ENCODE peak calls at places on chromosomes 4 and X, in seven cellular contexts. G is PC-9, B is GM23338, X is mucosa of descending colon, Z is kidney epithelial cell, Q is gastrocnemius medialis, Y is psoas muscle. M is an unnamed sample.
A peak's percentile ranks its signal among the peaks of the same experiment; 100 is the strongest.

GRCh38 chr4:8906668-8906970 is 35.0 kb upstream of the HMX1 start:
- DNase-seq in G (no peak), B (no peak), X (no peak), Z (no peak), Q (no peak), Y (no peak), M (no peak)

GRCh38 chrX:39750798-39751197 is 347.0 kb downstream of the BCOR start:
- DNase-seq in G (no peak), B (no peak), X (no peak), Z (no peak), Q (no peak), Y (no peak), M (no peak)

GRCh38 chr4:24888945-24889344 is 23.9 kb downstream of the CCDC149 start:
- DNase-seq in G (no peak), B (no peak), X (no peak), Z (no peak), Q (no peak), Y (no peak), M (no peak)

GRCh38 chr4:1714303-1715001 is 2.3 kb upstream of the SLBP start:
- DNase-seq in G (no peak), B (peak; percentile 80), X (no peak), Z (no peak), Q (no peak), Y (no peak), M (no peak)

GRCh38 chrX:96682516-96682915 is 2.1 kb upstream of the DIAPH2 start:
- DNase-seq in G (no peak), B (no peak), X (no peak), Z (no peak), Q (no peak), Y (no peak), M (no peak)

GRCh38 chr4:48831532-48832015 is 686 bp downstream of the OCIAD1 start:
- DNase-seq in G (no peak), B (peak; percentile 5), X (no peak), Z (no peak), Q (no peak), Y (no peak), M (peak; percentile 23)

GRCh38 chrX:41085883-41086626 is 810 bp downstream of the USP9X start:
- DNase-seq in G (peak; percentile 24), B (peak; percentile 49), X (peak; percentile 62), Z (no peak), Q (peak; percentile 62), Y (peak; percentile 55), M (peak; percentile 42)

GRCh38 chrX:107716816-107717700 is 58.5 kb downstream of the TSC22D3 start:
- DNase-seq in G (peak; percentile 80), B (peak; percentile 65), X (peak; percentile 86), Z (no peak), Q (peak; percentile 93), Y (peak; percentile 85), M (peak; percentile 93)

GRCh38 chr4:99655315-99656081 is 2.1 kb downstream of the C4orf54 start:
- DNase-seq in G (peak; percentile 64), B (no peak), X (no peak), Z (peak; percentile 39), Q (peak; percentile 78), Y (no peak), M (peak; percentile 31)

GRCh38 chr4:186726440-186727148 is 2.9 kb upstream of the FAT1 start:
- DNase-seq in G (peak; percentile 80), B (peak; percentile 87), X (peak; percentile 86), Z (no peak), Q (no peak), Y (peak; percentile 65), M (peak; percentile 83)

GRCh38 chrX:27336466-27337091 is 126.6 kb downstream of the PPP4R3C start:
- DNase-seq in G (peak; percentile 19), B (peak; percentile 53), X (peak; percentile 29), Z (no peak), Q (no peak), Y (no peak), M (peak; percentile 25)

GRCh38 chrX:3532571-3532970 is 180.9 kb downstream of the PRKX start:
- DNase-seq in G (no peak), B (peak; percentile 4), X (no peak), Z (peak; percentile 12), Q (no peak), Y (no peak), M (no peak)

GRCh38 chr4:107689912-107690587 is 30.0 kb downstream of the PAPSS1 start:
- DNase-seq in G (peak; percentile 3), B (no peak), X (no peak), Z (peak; percentile 74), Q (no peak), Y (no peak), M (peak; percentile 88)

GRCh38 chr4:10622728-10623127 is 61.8 kb downstream of the CLNK start:
- DNase-seq in G (no peak), B (peak; percentile 51), X (peak; percentile 10), Z (no peak), Q (no peak), Y (no peak), M (peak; percentile 37)

GRCh38 chr4:103091601-103092223 is 7.9 kb downstream of the BDH2 start:
- DNase-seq in G (peak; percentile 17), B (peak; percentile 77), X (peak; percentile 56), Z (peak; percentile 34), Q (no peak), Y (no peak), M (peak; percentile 83)

GRCh38 chrX:64885850-64886249 is 90.4 kb downstream of the ZC4H2 start:
- DNase-seq in G (peak; percentile 0), B (peak; percentile 46), X (peak; percentile 9), Z (no peak), Q (no peak), Y (no peak), M (no peak)

GRCh38 chrX:19360903-19361302 is 17.2 kb downstream of the PDHA1 start:
- DNase-seq in G (no peak), B (no peak), X (no peak), Z (no peak), Q (no peak), Y (no peak), M (no peak)

GRCh38 chr4:115159141-115159540 is 45.7 kb upstream of the NDST4 start:
- DNase-seq in G (no peak), B (no peak), X (no peak), Z (no peak), Q (no peak), Y (no peak), M (no peak)

GRCh38 chrX:71953946-71954345 is 43.3 kb downstream of the NHSL2 start:
- DNase-seq in G (no peak), B (no peak), X (no peak), Z (no peak), Q (no peak), Y (no peak), M (no peak)

GRCh38 chrX:17527135-17527701 is 152.2 kb downstream of the NHS start:
- DNase-seq in G (peak; percentile 67), B (no peak), X (peak; percentile 20), Z (peak; percentile 26), Q (peak; percentile 21), Y (peak; percentile 26), M (no peak)

GRCh38 chrX:113644426-113644825 is 803.8 kb upstream of the AMOT start:
- DNase-seq in G (no peak), B (no peak), X (no peak), Z (no peak), Q (no peak), Y (no peak), M (no peak)

GRCh38 chr4:79334783-79335182 is 8.9 kb upstream of the NAA11 start:
- DNase-seq in G (no peak), B (no peak), X (no peak), Z (no peak), Q (no peak), Y (no peak), M (no peak)

DNA sequence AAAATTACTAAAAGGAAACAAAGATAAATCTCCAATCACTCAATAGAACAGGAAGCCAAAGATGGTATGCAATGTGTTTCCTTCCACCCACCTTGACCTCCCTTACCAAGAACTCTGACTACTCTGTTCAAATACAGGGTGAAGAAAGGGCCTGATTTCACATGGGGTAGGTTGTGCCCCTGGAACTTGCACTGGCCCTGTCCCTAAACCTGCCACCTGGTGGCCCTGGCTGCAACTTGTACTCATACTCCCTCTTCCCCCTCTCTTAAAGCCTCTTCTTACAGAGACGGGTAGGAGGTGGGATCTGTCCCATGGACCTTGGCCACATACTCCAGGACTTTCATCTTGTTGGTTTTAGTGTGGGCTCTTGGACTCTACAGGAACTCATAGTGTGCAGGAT is 17.3 kb upstream of the TMEM185A start:
- DNase-seq in G (no peak), B (peak; percentile 21), X (peak; percentile 4), Z (no peak), Q (no peak), Y (no peak), M (no peak)
- TF ChIP-seq CTCF in G (no peak), B (peak; percentile 44), X (no peak), Z (no peak), Q (no peak), Y (no peak), M (peak; percentile 6)

DNA sequence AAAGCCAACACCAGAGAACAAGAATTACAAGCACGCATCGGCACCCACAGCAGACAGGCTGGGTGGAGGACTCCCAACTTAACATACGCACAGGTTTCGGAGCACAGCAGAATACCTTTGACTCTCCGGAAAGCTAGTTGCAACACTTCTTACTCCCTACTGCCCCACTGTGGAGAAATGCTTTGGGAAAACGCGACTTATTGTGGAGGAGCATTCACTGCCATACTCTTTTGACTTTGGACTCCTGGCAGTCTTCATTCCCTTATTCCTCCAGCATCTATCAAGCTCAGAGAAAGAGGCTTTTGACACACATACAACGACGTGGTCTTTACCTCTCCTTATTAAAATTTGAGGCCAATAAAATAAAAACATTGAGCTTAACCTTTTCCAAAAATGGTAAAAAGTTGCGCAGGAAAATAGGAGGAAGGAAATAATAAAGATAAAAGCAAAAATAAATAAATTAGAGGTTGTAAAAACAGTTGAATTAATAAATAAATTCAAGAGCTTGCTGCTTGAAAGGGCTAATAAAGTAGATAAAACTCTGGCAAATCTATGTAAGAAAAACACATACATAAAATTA is 41.4 kb upstream of the GPC3 start:
- DNase-seq in G (peak; percentile 6), B (peak; percentile 87), X (peak; percentile 75), Z (peak; percentile 21), Q (no peak), Y (no peak), M (peak; percentile 59)
- H3K4me3 ChIP-seq in G (no peak overlapping the region), B (peak overlapping the region; percentile 50), X (no peak overlapping the region), Z (no peak overlapping the region), Q (no peak overlapping the region), Y (peak overlapping the region; percentile 41), M (no peak overlapping the region)

GRCh38 chrX:104918122-104918521 is 302.4 kb downstream of the TEX13A start:
- DNase-seq in G (no peak), B (no peak), X (no peak), Z (no peak), Q (no peak), Y (no peak), M (no peak)

GRCh38 chrX:104913348-104913747 is 307.1 kb downstream of the TEX13A start:
- DNase-seq in G (no peak), B (peak; percentile 53), X (no peak), Z (peak; percentile 2), Q (no peak), Y (no peak), M (peak; percentile 23)
- TF ChIP-seq CTCF in G (peak; percentile 72), B (peak; percentile 48), X (no peak), Z (peak; percentile 68), Q (no peak), Y (peak; percentile 33), M (peak; percentile 53)

DNA sequence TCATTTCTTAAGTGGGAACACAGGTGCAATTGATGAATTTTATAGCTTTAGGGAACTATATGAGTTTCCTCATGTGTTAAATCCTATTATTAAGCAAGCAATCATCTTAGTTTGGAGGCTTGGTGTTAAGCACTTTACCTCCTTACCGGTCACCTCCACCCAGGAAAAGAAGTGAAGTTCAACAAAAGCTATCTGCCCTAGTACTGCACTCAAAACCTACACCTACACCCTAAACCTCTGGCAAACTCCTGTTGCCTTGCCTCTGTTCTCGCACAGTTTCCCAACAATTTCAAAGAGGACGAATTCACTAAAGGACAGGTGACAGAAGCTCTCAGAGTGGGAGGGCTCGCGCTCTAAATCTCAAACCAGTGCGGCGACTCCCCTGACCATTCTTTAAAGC is 85.7 kb upstream of the TENT5D start:
- DNase-seq in G (no peak), B (no peak), X (no peak), Z (no peak), Q (no peak), Y (no peak), M (no peak)
- H3K4me3 ChIP-seq in G (no peak overlapping the region), B (peak overlapping the region; percentile 61), X (no peak overlapping the region), Z (peak overlapping the region; percentile 37), Q (no peak overlapping the region), Y (peak overlapping the region; percentile 26), M (no peak overlapping the region)